ENCODE peak calls at places on chromosomes 1 and 21, in seven cellular contexts. D, L, J, Y, E, F and K are unnamed samples.

GRCh38 chr1:50858761-50859160 is 101.3 kb downstream of the FAF1 start:
- DNase-seq in F (no peak), D (no peak), L (no peak), E (no peak), Y (no peak), J (no peak), K (no peak)

GRCh38 chr1:212630159-212630900 is 21.8 kb downstream of the ATF3 start:
- DNase-seq in J (peak; percentile 79), F (peak; percentile 80), Y (peak; percentile 83), D (peak; percentile 13), E (peak; percentile 58), L (peak; percentile 69), K (peak; percentile 78)

GRCh38 chr1:202692959-202693555 is 17.2 kb downstream of the SYT2 start:
- DNase-seq in J (peak; percentile 93), L (peak; percentile 67), E (peak; percentile 45), Y (no peak), F (peak; percentile 69), D (peak; percentile 31), K (no peak)

GRCh38 chr1:94560333-94560732 is 18.8 kb upstream of the F3 start:
- DNase-seq in E (no peak), F (no peak), Y (no peak), L (no peak), D (no peak), J (no peak), K (no peak)

GRCh38 chr1:21944261-21945074 is 7.4 kb upstream of the HSPG2 start:
- DNase-seq in J (peak; percentile 94), E (no peak), Y (no peak), L (no peak), F (no peak), D (peak; percentile 57), K (no peak)

GRCh38 chr21:42760977-42761751 is 107.7 kb downstream of the PDE9A start:
- DNase-seq in D (no peak), L (no peak), F (no peak), Y (peak; percentile 71), E (no peak), J (no peak), K (no peak)

GRCh38 chr21:35853321-35853922 is 206.9 kb downstream of the SETD4 start:
- DNase-seq in F (no peak), Y (no peak), J (no peak), D (no peak), L (no peak), E (no peak), K (no peak)

GRCh38 chr1:228341814-228342626 is 64.6 kb downstream of the TRIM11 start:
- DNase-seq in L (no peak), E (no peak), D (no peak), Y (peak; percentile 59), F (peak; percentile 59), J (no peak), K (no peak)

GRCh38 chr1:149928388-149928724 is 753 bp upstream of the SF3B4 start:
- DNase-seq in Y (no peak), F (no peak), J (no peak), L (no peak), E (no peak), D (no peak), K (no peak)

GRCh38 chr1:55962472-55962871 is 616.9 kb downstream of the PLPP3 start:
- DNase-seq in L (no peak), E (no peak), D (no peak), Y (no peak), J (no peak), F (no peak), K (no peak)

GRCh38 chr1:245353411-245353810 is 198.6 kb downstream of the KIF26B start:
- DNase-seq in E (no peak), L (no peak), Y (no peak), J (no peak), D (no peak), F (no peak), K (no peak)

GRCh38 chr1:58627221-58627620 is 50.2 kb upstream of the TACSTD2 start:
- DNase-seq in L (no peak), D (no peak), E (no peak), J (no peak), Y (no peak), F (no peak), K (no peak)

GRCh38 chr1:1489861-1490260 is 18.3 kb downstream of the ATAD3B start:
- DNase-seq in J (no peak), D (no peak), L (no peak), F (no peak), Y (no peak), E (no peak), K (no peak)
- H3K36me3 ChIP-seq in J (no peaks in the 10 kb centered on the region), D (peaks cover 3% of the 10 kb centered on the region), L (peaks cover 78% of the 10 kb centered on the region), F (peaks cover 82% of the 10 kb centered on the region), Y (peaks cover 99% of the 10 kb centered on the region), E (peaks cover 58% of the 10 kb centered on the region), K (peaks cover 69% of the 10 kb centered on the region)

GRCh38 chr1:54665852-54666251 is 24.3 kb downstream of the MROH7 start:
- DNase-seq in J (no peak), E (no peak), Y (no peak), F (no peak), D (no peak), L (no peak), K (no peak)

GRCh38 chr1:54668567-54668966 is 27.0 kb downstream of the MROH7 start:
- DNase-seq in F (no peak), L (no peak), D (no peak), J (no peak), Y (no peak), E (no peak), K (no peak)

GRCh38 chr1:54664364-54664763 is 22.8 kb downstream of the MROH7 start:
- DNase-seq in F (no peak), L (no peak), D (no peak), J (no peak), Y (no peak), E (no peak), K (no peak)

GRCh38 chr1:54667797-54668196 is 26.2 kb downstream of the MROH7 start:
- DNase-seq in Y (no peak), J (no peak), L (no peak), E (no peak), F (no peak), D (no peak), K (no peak)

DNA sequence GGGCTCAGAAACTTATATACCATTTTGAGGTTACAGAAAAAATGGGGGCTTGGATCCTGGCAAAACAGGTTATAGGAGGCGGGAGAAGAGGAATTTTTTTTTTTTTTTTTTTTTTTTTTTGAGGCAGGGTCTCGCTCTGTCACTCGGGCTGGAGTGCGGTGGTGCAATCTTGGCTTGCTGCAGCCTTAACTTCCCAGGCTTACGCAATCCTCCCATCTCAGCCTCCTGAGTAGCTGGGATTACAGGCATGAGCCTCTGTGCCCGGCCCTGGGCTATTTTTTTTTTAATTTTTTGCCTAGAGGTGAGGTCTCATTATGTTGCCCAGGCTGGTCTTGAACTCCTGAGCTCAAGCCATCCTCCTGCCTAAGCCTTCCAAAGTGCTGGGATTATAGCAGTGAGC is 24.7 kb downstream of the MROH7 start:
- DNase-seq in J (no peak), L (no peak), F (no peak), E (no peak), Y (no peak), D (no peak), K (no peak)
- H3K27ac ChIP-seq in J (no peak overlapping the region), L (no peak overlapping the region), F (no peak overlapping the region), E (no peak overlapping the region), Y (no peak overlapping the region), D (no peak overlapping the region), K (no peak overlapping the region)

GRCh38 chr1:151401860-151402259 is 2.5 kb downstream of the PSMB4 start:
- DNase-seq in D (no peak), J (no peak), E (no peak), F (no peak), Y (no peak), L (no peak), K (no peak)
- H3K36me3 ChIP-seq in D (peaks cover 12% of the 10 kb centered on the region), J (no peaks in the 10 kb centered on the region), E (peaks cover 36% of the 10 kb centered on the region), F (peaks cover 54% of the 10 kb centered on the region), Y (peaks cover 64% of the 10 kb centered on the region), L (peaks cover 67% of the 10 kb centered on the region), K (peaks cover 57% of the 10 kb centered on the region)

GRCh38 chr1:170218261-170218660 is 72.5 kb downstream of the NTMT2 start:
- DNase-seq in E (no peak), J (no peak), Y (no peak), F (no peak), D (no peak), L (no peak), K (no peak)
- H3K27ac ChIP-seq in E (no peak overlapping the region), J (no peak overlapping the region), Y (no peak overlapping the region), F (no peak overlapping the region), D (no peak overlapping the region), L (no peak overlapping the region), K (no peak overlapping the region)